ENCODE peak calls at places on chromosome 9, in seven cellular contexts. C, E, F, D, Q, U and S are unnamed samples.

GRCh38 chr9:98807811-98808195 is 333 bp downstream of the GALNT12 start:
- DNase-seq in D (no peak), Q (no peak), F (no peak), E (peak; percentile 40), C (no peak), U (no peak), S (no peak)

GRCh38 chr9:93105620-93106019 is 9.6 kb downstream of the CARD19 start:
- DNase-seq in Q (no peak), C (no peak), D (no peak), E (no peak), F (no peak), U (no peak), S (no peak)

GRCh38 chr9:112239284-112239683 is 64.2 kb upstream of the SUSD1 start:
- DNase-seq in Q (no peak), E (no peak), F (no peak), C (no peak), D (no peak), U (no peak), S (no peak)

GRCh38 chr9:5593904-5594303 is 35.0 kb upstream of the RIC1 start:
- DNase-seq in U (no peak), E (no peak), D (no peak), F (no peak), Q (no peak), C (no peak), S (no peak)

GRCh38 chr9:35940474-35941467 is 17.2 kb downstream of the OR2S2 start:
- DNase-seq in U (no peak), F (no peak), Q (no peak), C (no peak), E (no peak), D (no peak), S (no peak)

GRCh38 chr9:75186767-75187380 is 98.6 kb downstream of the OSTF1 start:
- DNase-seq in E (no peak), C (no peak), U (peak; percentile 41), Q (peak; percentile 14), D (no peak), F (no peak), S (no peak)

GRCh38 chr9:27047126-27047525 is 41.7 kb upstream of the LRRC19 start:
- DNase-seq in C (no peak), D (no peak), U (no peak), E (no peak), F (no peak), Q (no peak), S (no peak)

GRCh38 chr9:86098793-86099694 is at the start of gene GOLM1:
- DNase-seq in E (peak; percentile 62), C (no peak), F (no peak), D (peak; percentile 73), Q (no peak), U (peak; percentile 70), S (peak; percentile 36)

GRCh38 chr9:83570359-83570758 is 32.2 kb upstream of the FRMD3 start:
- DNase-seq in E (no peak), D (no peak), U (peak; percentile 30), Q (no peak), C (no peak), F (no peak), S (no peak)

GRCh38 chr9:107213561-107214028 is 69.5 kb upstream of the RAD23B start:
- DNase-seq in D (peak; percentile 76), U (peak; percentile 90), F (peak; percentile 1), C (no peak), E (no peak), Q (no peak), S (peak; percentile 94)

GRCh38 chr9:103188966-103189365 is 193.8 kb downstream of the CYLC2 start:
- DNase-seq in U (no peak), Q (no peak), D (no peak), E (no peak), F (no peak), C (no peak), S (no peak)

GRCh38 chr9:73199886-73200285 is 48.2 kb downstream of the ANXA1 start:
- DNase-seq in Q (no peak), D (no peak), E (no peak), C (no peak), F (no peak), U (peak; percentile 10), S (no peak)

GRCh38 chr9:112408819-112409218 is 28.9 kb downstream of the HSDL2 start:
- DNase-seq in E (no peak), D (no peak), U (no peak), C (no peak), F (no peak), Q (no peak), S (no peak)

GRCh38 chr9:113602126-113603119 is 138.9 kb downstream of the RGS3 start:
- DNase-seq in D (peak; percentile 94), U (peak; percentile 81), C (no peak), F (no peak), Q (no peak), E (peak; percentile 32), S (peak; percentile 58)

GRCh38 chr9:90881648-90882047 is 80.0 kb downstream of the SYK start:
- DNase-seq in F (no peak), E (no peak), D (no peak), C (no peak), Q (no peak), U (no peak), S (no peak)

GRCh38 chr9:847505-847904 is 6.0 kb downstream of the DMRT1 start:
- DNase-seq in E (no peak), D (no peak), C (no peak), F (no peak), U (no peak), Q (no peak), S (no peak)